ENCODE peak calls at places on chromosomes 1 and 21, in ten cellular contexts. T, Q, D, W, Z, E, M, I, L and U are unnamed samples.

GRCh38 chr1:220213381-220213983 is 58.8 kb downstream of the RAB3GAP2 start:
- DNase-seq in D (no peak), I (no peak), M (no peak), E (no peak), T (no peak), W (no peak), Z (no peak), Q (no peak), L (no peak), U (no peak)

GRCh38 chr1:13809461-13810159 is 109.6 kb downstream of the PRDM2 start:
- DNase-seq in Q (no peak), Z (no peak), I (no peak), E (peak; percentile 41), L (peak; percentile 6), W (no peak), D (no peak), M (no peak), T (no peak), U (peak; percentile 24)

GRCh38 chr21:36589352-36589971 is 109.5 kb upstream of the SIM2 start:
- DNase-seq in M (no peak), W (no peak), D (peak; percentile 27), Q (no peak), Z (no peak), I (no peak), L (no peak), E (peak; percentile 72), T (peak; percentile 38), U (peak; percentile 71)

GRCh38 chr1:75632350-75632949 is 21.5 kb upstream of the SLC44A5 start:
- DNase-seq in W (no peak), T (no peak), I (no peak), Z (peak; percentile 4), M (no peak), Q (no peak), L (peak; percentile 10), E (peak; percentile 14), D (peak; percentile 17), U (no peak)

GRCh38 chr21:45540601-45540970 is 1.7 kb downstream of the SLC19A1 start:
- DNase-seq in E (no peak), D (no peak), I (no peak), T (no peak), Q (peak; percentile 45), Z (no peak), M (no peak), L (no peak), W (no peak), U (peak; percentile 5)

GRCh38 chr1:24535021-24535424 is 20.9 kb upstream of the NCMAP start:
- DNase-seq in L (no peak), I (no peak), W (no peak), Q (peak; percentile 80), Z (no peak), D (no peak), E (peak; percentile 81), M (no peak), T (no peak), U (no peak)

GRCh38 chr1:240282061-240282830 is 190.6 kb downstream of the FMN2 start:
- DNase-seq in M (no peak), D (no peak), Z (no peak), I (no peak), W (no peak), T (no peak), L (no peak), Q (no peak), E (no peak), U (no peak)

GRCh38 chr1:157966034-157966671 is 27.3 kb upstream of the KIRREL1 start:
- DNase-seq in Z (peak; percentile 64), I (peak; percentile 65), D (peak; percentile 41), M (no peak), L (peak; percentile 89), Q (no peak), E (no peak), T (no peak), W (no peak), U (no peak)

GRCh38 chr1:107622975-107623374 is 342.0 kb downstream of the VAV3 start:
- DNase-seq in Z (no peak), M (no peak), Q (no peak), D (no peak), W (no peak), T (no peak), L (peak; percentile 12), E (no peak), I (no peak), U (no peak)

GRCh38 chr1:9182784-9183257 is 51.8 kb upstream of the H6PD start:
- DNase-seq in W (no peak), L (no peak), M (no peak), I (no peak), E (no peak), D (no peak), Z (no peak), Q (no peak), T (no peak), U (no peak)

GRCh38 chr1:9181990-9182783 is 52.4 kb upstream of the H6PD start:
- DNase-seq in M (no peak), L (no peak), I (no peak), T (no peak), D (no peak), Q (no peak), W (no peak), E (no peak), Z (no peak), U (peak; percentile 80)

GRCh38 chr1:9181176-9181906 is 52.4 kb upstream of the GPR157 start:
- DNase-seq in M (no peak), T (peak; percentile 67), Z (peak; percentile 68), I (no peak), E (peak; percentile 63), W (no peak), D (no peak), L (no peak), Q (peak; percentile 79), U (peak; percentile 82)

GRCh38 chr1:9179450-9179849 is 50.5 kb upstream of the GPR157 start:
- DNase-seq in D (no peak), I (no peak), W (no peak), Z (no peak), L (no peak), E (no peak), Q (no peak), M (no peak), T (no peak), U (no peak)

GRCh38 chr1:9180077-9180819 is 51.3 kb upstream of the GPR157 start:
- DNase-seq in M (no peak), W (no peak), D (no peak), T (no peak), I (no peak), L (peak; percentile 31), Z (peak; percentile 48), E (no peak), Q (no peak), U (no peak)
- H3K4me3 ChIP-seq in M (peak overlapping the region; percentile 97), W (peak overlapping the region; percentile 61), D (peak overlapping the region; percentile 69), T (no peak overlapping the region), I (peak overlapping the region; percentile 84), L (peak overlapping the region; percentile 72), Z (peak overlapping the region; percentile 68), E (no peak overlapping the region), Q (no peak overlapping the region), U (no peak overlapping the region)

DNA sequence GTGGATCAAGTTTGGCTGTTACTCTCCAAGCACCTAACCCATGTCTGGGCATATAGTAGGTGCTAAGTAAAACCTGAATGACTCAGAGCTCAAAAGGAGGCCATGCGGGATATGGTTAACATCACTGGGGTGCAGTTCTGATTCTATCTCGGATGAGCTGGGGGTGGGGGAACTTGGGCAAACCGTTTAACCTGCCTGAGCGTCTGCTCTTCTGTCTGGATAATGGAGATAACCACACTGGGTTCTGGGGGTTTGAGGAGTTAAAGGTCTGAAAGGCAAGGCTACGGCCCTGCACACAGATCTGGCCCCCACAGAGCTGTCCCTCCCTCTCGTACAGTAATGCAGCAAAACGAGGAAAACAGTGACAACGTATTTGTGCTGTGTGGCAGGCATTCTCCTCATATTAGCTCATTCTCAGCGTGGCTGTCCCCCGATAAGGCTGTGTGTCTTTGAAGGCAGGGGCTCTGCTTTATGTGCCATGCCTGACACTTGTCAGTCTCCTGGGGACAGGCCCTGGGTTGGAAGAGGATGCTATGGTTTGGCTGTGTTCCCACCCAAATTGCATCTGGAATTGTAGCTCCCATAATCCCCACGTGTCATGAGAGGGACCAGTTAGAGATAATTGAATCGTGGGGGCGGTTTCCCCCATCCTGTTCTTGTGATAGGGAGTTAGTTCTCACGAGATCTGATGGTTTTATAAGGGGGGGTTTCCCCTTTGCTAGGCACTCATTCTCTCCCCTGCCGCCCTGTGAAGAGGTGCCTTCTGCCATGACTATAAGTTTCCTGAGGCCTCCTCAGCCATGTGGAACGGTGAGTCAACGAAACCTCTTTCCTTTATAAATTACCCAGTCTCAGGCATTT is 6.8 kb upstream of the ALDH4A1 start:
- DNase-seq in Z (no peak), T (no peak), E (no peak), M (no peak), L (no peak), W (no peak), Q (no peak), D (no peak), I (no peak), U (no peak)
- H3K27ac ChIP-seq in Z (peak overlapping the region; percentile 46), T (peak overlapping the region; percentile 62), E (no peak overlapping the region), M (no peak overlapping the region), L (no peak overlapping the region), W (peak overlapping the region; percentile 41), Q (no peak overlapping the region), D (no peak overlapping the region), I (no peak overlapping the region), U (no peak overlapping the region)

GRCh38 chr1:92756537-92756936 is 28.4 kb downstream of the EVI5 start:
- DNase-seq in T (no peak), Q (no peak), M (no peak), Z (no peak), E (no peak), W (no peak), D (no peak), L (no peak), I (no peak), U (no peak)
- TF ChIP-seq CTCF in T (no peak), Q (no peak), M (no peak), Z (no peak), E (no peak), W (no peak), D (no peak), L (no peak), I (no peak), U (no peak)

GRCh38 chr1:156385534-156386031 is 16.6 kb downstream of the RHBG start:
- DNase-seq in M (peak; percentile 17), W (peak; percentile 20), E (peak; percentile 85), T (peak; percentile 40), D (peak; percentile 55), I (peak; percentile 33), Z (peak; percentile 75), Q (peak; percentile 83), L (peak; percentile 18), U (peak; percentile 82)

GRCh38 chr1:156388814-156389137 is 19.8 kb downstream of the RHBG start:
- DNase-seq in I (no peak), M (no peak), D (no peak), T (no peak), L (no peak), Q (no peak), Z (no peak), W (no peak), E (no peak), U (no peak)

GRCh38 chr1:156387899-156388813 is 19.1 kb downstream of the RHBG start:
- DNase-seq in Q (no peak), Z (no peak), L (no peak), D (no peak), T (no peak), W (no peak), E (no peak), I (no peak), M (no peak), U (no peak)

GRCh38 chr1:156386134-156386901 is 17.3 kb downstream of the RHBG start:
- DNase-seq in T (no peak), E (no peak), W (no peak), I (no peak), D (no peak), Q (no peak), M (no peak), L (no peak), Z (no peak), U (no peak)

GRCh38 chr1:156386949-156387898 is 18.2 kb downstream of the RHBG start:
- DNase-seq in Q (no peak), D (no peak), Z (no peak), E (no peak), M (no peak), T (no peak), W (no peak), I (no peak), L (no peak), U (no peak)
- H3K4me3 ChIP-seq in Q (no peak overlapping the region), D (no peak overlapping the region), Z (no peak overlapping the region), E (no peak overlapping the region), M (no peak overlapping the region), T (no peak overlapping the region), W (no peak overlapping the region), I (no peak overlapping the region), L (no peak overlapping the region), U (no peak overlapping the region)